ENCODE peak calls at places on chromosomes 5 and 9, in six cellular contexts. One of them, this sample, is unnamed.

GRCh38 chr5:31271567-31271966 is 78.1 kb downstream of the CDH6 start:
- DNase-seq in activated naive CD4-positive, alpha-beta T cell: no peak
- DNase-seq in GM12865: no peak
- DNase-seq in OCI-LY7: no peak
- DNase-seq in GM12891: no peak
- DNase-seq in Caki2: no peak
- DNase-seq in this sample: no peak

GRCh38 chr9:112844771-112845542 is 45.7 kb downstream of the SLC46A2 start:
- DNase-seq in Caki2: peak; percentile 44
- DNase-seq in GM12865: peak; percentile 76
- DNase-seq in activated naive CD4-positive, alpha-beta T cell: peak; percentile 55
- DNase-seq in GM12891: no peak
- DNase-seq in OCI-LY7: peak; percentile 63
- DNase-seq in this sample: peak; percentile 67

GRCh38 chr9:82124090-82124489 is 135.5 kb downstream of the SPATA31D1 start:
- DNase-seq in GM12891: no peak
- DNase-seq in GM12865: no peak
- DNase-seq in Caki2: peak; percentile 6
- DNase-seq in activated naive CD4-positive, alpha-beta T cell: no peak
- DNase-seq in OCI-LY7: no peak
- DNase-seq in this sample: no peak

GRCh38 chr9:89340332-89340731 is 22.0 kb downstream of the SECISBP2 start:
- DNase-seq in OCI-LY7: no peak
- DNase-seq in activated naive CD4-positive, alpha-beta T cell: no peak
- DNase-seq in Caki2: no peak
- DNase-seq in GM12891: no peak
- DNase-seq in GM12865: peak; percentile 56
- DNase-seq in this sample: no peak

GRCh38 chr5:159928122-159928960 is 12.1 kb downstream of the ADRA1B start:
- DNase-seq in GM12865: no peak
- DNase-seq in GM12891: no peak
- DNase-seq in Caki2: peak; percentile 81
- DNase-seq in activated naive CD4-positive, alpha-beta T cell: no peak
- DNase-seq in OCI-LY7: no peak
- DNase-seq in this sample: peak; percentile 88

GRCh38 chr5:76403963-76404693 is 1.0 kb downstream of the IQGAP2 start:
- DNase-seq in GM12891: peak; percentile 30
- DNase-seq in Caki2: no peak
- DNase-seq in OCI-LY7: peak; percentile 87
- DNase-seq in activated naive CD4-positive, alpha-beta T cell: peak; percentile 50
- DNase-seq in GM12865: peak; percentile 72
- DNase-seq in this sample: no peak

GRCh38 chr5:36494756-36495637 is 111.4 kb upstream of the SLC1A3 start:
- DNase-seq in Caki2: peak; percentile 56
- DNase-seq in activated naive CD4-positive, alpha-beta T cell: no peak
- DNase-seq in GM12865: no peak
- DNase-seq in OCI-LY7: no peak
- DNase-seq in GM12891: no peak
- DNase-seq in this sample: no peak

GRCh38 chr9:128251701-128252100 is 24.1 kb downstream of the GOLGA2 start:
- DNase-seq in activated naive CD4-positive, alpha-beta T cell: no peak
- DNase-seq in Caki2: no peak
- DNase-seq in OCI-LY7: no peak
- DNase-seq in GM12865: no peak
- DNase-seq in GM12891: no peak
- DNase-seq in this sample: peak; percentile 64

GRCh38 chr5:19923742-19924141 is 64.3 kb downstream of the CDH18 start:
- DNase-seq in Caki2: no peak
- DNase-seq in GM12891: no peak
- DNase-seq in OCI-LY7: no peak
- DNase-seq in GM12865: no peak
- DNase-seq in activated naive CD4-positive, alpha-beta T cell: no peak
- DNase-seq in this sample: no peak

GRCh38 chr5:52668544-52669185 is 119.1 kb upstream of the ITGA1 start:
- DNase-seq in GM12891: no peak
- DNase-seq in Caki2: no peak
- DNase-seq in activated naive CD4-positive, alpha-beta T cell: no peak
- DNase-seq in OCI-LY7: no peak
- DNase-seq in GM12865: no peak
- DNase-seq in this sample: no peak

GRCh38 chr5:91283899-91284298 is 99.2 kb downstream of the ARRDC3 start:
- DNase-seq in OCI-LY7: no peak
- DNase-seq in Caki2: peak; percentile 49
- DNase-seq in GM12865: no peak
- DNase-seq in GM12891: no peak
- DNase-seq in activated naive CD4-positive, alpha-beta T cell: no peak
- DNase-seq in this sample: no peak

GRCh38 chr5:89255845-89256463 is 373.0 kb upstream of the MEF2C start:
- DNase-seq in activated naive CD4-positive, alpha-beta T cell: no peak
- DNase-seq in GM12891: no peak
- DNase-seq in Caki2: peak; percentile 70
- DNase-seq in OCI-LY7: peak; percentile 33
- DNase-seq in GM12865: peak; percentile 42
- DNase-seq in this sample: peak; percentile 37

GRCh38 chr5:143882520-143882919 is 70.6 kb downstream of the HMHB1 start:
- DNase-seq in activated naive CD4-positive, alpha-beta T cell: no peak
- DNase-seq in OCI-LY7: no peak
- DNase-seq in GM12891: no peak
- DNase-seq in GM12865: no peak
- DNase-seq in Caki2: no peak
- DNase-seq in this sample: no peak

GRCh38 chr5:6822068-6822467 is 108.8 kb downstream of the TENT4A start:
- DNase-seq in activated naive CD4-positive, alpha-beta T cell: no peak
- DNase-seq in OCI-LY7: no peak
- DNase-seq in GM12891: no peak
- DNase-seq in GM12865: no peak
- DNase-seq in Caki2: no peak
- DNase-seq in this sample: no peak

GRCh38 chr5:149672701-149673455 is 57.2 kb upstream of the PPARGC1B start:
- DNase-seq in GM12891: no peak
- DNase-seq in GM12865: no peak
- DNase-seq in Caki2: no peak
- DNase-seq in activated naive CD4-positive, alpha-beta T cell: no peak
- DNase-seq in OCI-LY7: no peak
- DNase-seq in this sample: peak; percentile 35

GRCh38 chr5:109316631-109317030 is 93.1 kb downstream of the PJA2 start:
- DNase-seq in GM12891: no peak
- DNase-seq in OCI-LY7: no peak
- DNase-seq in activated naive CD4-positive, alpha-beta T cell: no peak
- DNase-seq in GM12865: no peak
- DNase-seq in Caki2: no peak
- DNase-seq in this sample: peak; percentile 13

GRCh38 chr9:27145143-27145542 is 36.1 kb downstream of the TEK start:
- DNase-seq in GM12865: no peak
- DNase-seq in OCI-LY7: no peak
- DNase-seq in Caki2: no peak
- DNase-seq in activated naive CD4-positive, alpha-beta T cell: no peak
- DNase-seq in GM12891: no peak
- DNase-seq in this sample: no peak

GRCh38 chr5:371811-372555 is 50.5 kb downstream of the AHRR start:
- DNase-seq in GM12891: no peak
- DNase-seq in OCI-LY7: no peak
- DNase-seq in GM12865: peak; percentile 71
- DNase-seq in activated naive CD4-positive, alpha-beta T cell: no peak
- DNase-seq in Caki2: no peak
- DNase-seq in this sample: no peak

GRCh38 chr9:109014267-109015025 is 1.1 kb upstream of the CTNNAL1 start:
- DNase-seq in GM12891: no peak
- DNase-seq in GM12865: no peak
- DNase-seq in Caki2: no peak
- DNase-seq in activated naive CD4-positive, alpha-beta T cell: no peak
- DNase-seq in OCI-LY7: no peak
- DNase-seq in this sample: peak; percentile 39

GRCh38 chr5:91928751-91929521 is 545.8 kb upstream of the ARRDC3 start:
- DNase-seq in OCI-LY7: peak; percentile 31
- DNase-seq in activated naive CD4-positive, alpha-beta T cell: no peak
- DNase-seq in GM12865: no peak
- DNase-seq in GM12891: no peak
- DNase-seq in Caki2: peak; percentile 10
- DNase-seq in this sample: peak; percentile 7

GRCh38 chr5:176559683-176560082 is 10.5 kb downstream of the CDHR2 start:
- DNase-seq in GM12891: no peak
- DNase-seq in Caki2: no peak
- DNase-seq in OCI-LY7: peak; percentile 62
- DNase-seq in GM12865: peak; percentile 27
- DNase-seq in activated naive CD4-positive, alpha-beta T cell: no peak
- DNase-seq in this sample: no peak

GRCh38 chr5:181246276-181247050 is 2.8 kb upstream of the RACK1 start:
- DNase-seq in GM12891: peak; percentile 79
- DNase-seq in Caki2: peak; percentile 89
- DNase-seq in activated naive CD4-positive, alpha-beta T cell: no peak
- DNase-seq in GM12865: peak; percentile 89
- DNase-seq in OCI-LY7: peak; percentile 78
- DNase-seq in this sample: peak; percentile 83

GRCh38 chr5:159480849-159481248 is 150.6 kb upstream of the IL12B start:
- DNase-seq in Caki2: no peak
- DNase-seq in activated naive CD4-positive, alpha-beta T cell: no peak
- DNase-seq in OCI-LY7: no peak
- DNase-seq in GM12891: no peak
- DNase-seq in GM12865: no peak
- DNase-seq in this sample: no peak

GRCh38 chr5:6724321-6724929 is 11.2 kb downstream of the TENT4A start:
- DNase-seq in Caki2: no peak
- DNase-seq in OCI-LY7: no peak
- DNase-seq in activated naive CD4-positive, alpha-beta T cell: no peak
- DNase-seq in GM12865: no peak
- DNase-seq in GM12891: no peak
- DNase-seq in this sample: no peak

GRCh38 chr5:163809480-163809879 is 304.1 kb downstream of the MAT2B start:
- DNase-seq in OCI-LY7: peak; percentile 45
- DNase-seq in GM12891: no peak
- DNase-seq in activated naive CD4-positive, alpha-beta T cell: no peak
- DNase-seq in GM12865: peak; percentile 3
- DNase-seq in Caki2: no peak
- DNase-seq in this sample: peak; percentile 38

GRCh38 chr9:92724528-92725265 is 39.9 kb downstream of the BICD2 start:
- DNase-seq in GM12891: no peak
- DNase-seq in Caki2: no peak
- DNase-seq in activated naive CD4-positive, alpha-beta T cell: no peak
- DNase-seq in GM12865: no peak
- DNase-seq in OCI-LY7: peak; percentile 46
- DNase-seq in this sample: no peak

GRCh38 chr9:81499021-81499454 is 190.3 kb downstream of the TLE1 start:
- DNase-seq in GM12865: no peak
- DNase-seq in activated naive CD4-positive, alpha-beta T cell: no peak
- DNase-seq in OCI-LY7: no peak
- DNase-seq in GM12891: no peak
- DNase-seq in Caki2: no peak
- DNase-seq in this sample: peak; percentile 39

GRCh38 chr5:157292599-157292998 is 26.7 kb downstream of the CYFIP2 start:
- DNase-seq in GM12891: no peak
- DNase-seq in OCI-LY7: no peak
- DNase-seq in GM12865: no peak
- DNase-seq in Caki2: no peak
- DNase-seq in activated naive CD4-positive, alpha-beta T cell: no peak
- DNase-seq in this sample: no peak

GRCh38 chr9:9003184-9003583 is 1203.6 kb upstream of the DMAC1 start:
- DNase-seq in GM12891: no peak
- DNase-seq in Caki2: peak; percentile 4
- DNase-seq in activated naive CD4-positive, alpha-beta T cell: no peak
- DNase-seq in OCI-LY7: no peak
- DNase-seq in GM12865: no peak
- DNase-seq in this sample: no peak

GRCh38 chr5:56003179-56003578 is 8.4 kb upstream of the IL6ST start:
- DNase-seq in GM12891: no peak
- DNase-seq in GM12865: no peak
- DNase-seq in OCI-LY7: no peak
- DNase-seq in activated naive CD4-positive, alpha-beta T cell: no peak
- DNase-seq in Caki2: peak; percentile 61
- DNase-seq in this sample: no peak

GRCh38 chr9:91905237-91905650 is 44.8 kb downstream of the ROR2 start:
- DNase-seq in GM12865: no peak
- DNase-seq in OCI-LY7: no peak
- DNase-seq in GM12891: no peak
- DNase-seq in activated naive CD4-positive, alpha-beta T cell: no peak
- DNase-seq in Caki2: no peak
- DNase-seq in this sample: no peak

GRCh38 chr9:117887383-117887782 is 183.2 kb downstream of the TLR4 start:
- DNase-seq in activated naive CD4-positive, alpha-beta T cell: no peak
- DNase-seq in GM12865: no peak
- DNase-seq in OCI-LY7: no peak
- DNase-seq in Caki2: no peak
- DNase-seq in GM12891: no peak
- DNase-seq in this sample: no peak

GRCh38 chr5:55042886-55043285 is 18.8 kb downstream of the GZMK start:
- DNase-seq in GM12865: no peak
- DNase-seq in Caki2: no peak
- DNase-seq in GM12891: no peak
- DNase-seq in activated naive CD4-positive, alpha-beta T cell: no peak
- DNase-seq in OCI-LY7: no peak
- DNase-seq in this sample: no peak

GRCh38 chr9:89077519-89077918 is 86.3 kb downstream of the S1PR3 start:
- DNase-seq in GM12865: peak; percentile 2
- DNase-seq in Caki2: peak; percentile 28
- DNase-seq in OCI-LY7: peak; percentile 7
- DNase-seq in GM12891: no peak
- DNase-seq in activated naive CD4-positive, alpha-beta T cell: no peak
- DNase-seq in this sample: no peak

GRCh38 chr5:173236531-173237501 is 1.8 kb upstream of the NKX2-5 start:
- DNase-seq in activated naive CD4-positive, alpha-beta T cell: no peak
- DNase-seq in GM12865: no peak
- DNase-seq in OCI-LY7: no peak
- DNase-seq in GM12891: no peak
- DNase-seq in Caki2: no peak
- DNase-seq in this sample: no peak

GRCh38 chr5:17314907-17315471 is 97.6 kb downstream of the BASP1 start:
- DNase-seq in GM12891: no peak
- DNase-seq in Caki2: no peak
- DNase-seq in GM12865: peak; percentile 58
- DNase-seq in OCI-LY7: peak; percentile 72
- DNase-seq in activated naive CD4-positive, alpha-beta T cell: no peak
- DNase-seq in this sample: no peak